ENCODE peak calls at places on chromosome 22, in four cellular contexts. One of them, this sample, is unnamed.

GRCh38 chr22:23305321-23305910 is 125.1 kb downstream of the BCR start:
- DNase-seq in effector memory CD4-positive, alpha-beta T cell: no peak
- DNase-seq in COR-L47: no peak
- DNase-seq in A673: no peak
- DNase-seq in this sample: no peak

GRCh38 chr22:24555160-24555495 is 190 bp upstream of the GUCD1 start:
- DNase-seq in effector memory CD4-positive, alpha-beta T cell: peak
- DNase-seq in COR-L47: peak
- DNase-seq in A673: peak
- DNase-seq in this sample: peak

GRCh38 chr22:24146791-24147353 is 34.4 kb upstream of the SUSD2 start:
- DNase-seq in effector memory CD4-positive, alpha-beta T cell: no peak
- DNase-seq in COR-L47: no peak
- DNase-seq in A673: peak
- DNase-seq in this sample: no peak

GRCh38 chr22:28899199-28899853 is 16.0 kb downstream of the ZNRF3 start:
- DNase-seq in effector memory CD4-positive, alpha-beta T cell: no peak
- DNase-seq in COR-L47: no peak
- DNase-seq in A673: peak
- DNase-seq in this sample: no peak

GRCh38 chr22:50027639-50028537 is 15.3 kb upstream of the IL17REL start:
- DNase-seq in effector memory CD4-positive, alpha-beta T cell: no peak
- DNase-seq in COR-L47: no peak
- DNase-seq in A673: no peak
- DNase-seq in this sample: no peak

GRCh38 chr22:47563406-47564157 is 801.1 kb downstream of the TBC1D22A start:
- DNase-seq in effector memory CD4-positive, alpha-beta T cell: no peak
- DNase-seq in COR-L47: no peak
- DNase-seq in A673: no peak
- DNase-seq in this sample: no peak

GRCh38 chr22:39405346-39406085 is 5.9 kb downstream of the TAB1 start:
- DNase-seq in effector memory CD4-positive, alpha-beta T cell: no peak
- DNase-seq in COR-L47: no peak
- DNase-seq in A673: peak
- DNase-seq in this sample: no peak

GRCh38 chr22:27635852-27636251 is 165.7 kb downstream of the MN1 start:
- DNase-seq in effector memory CD4-positive, alpha-beta T cell: no peak
- DNase-seq in COR-L47: no peak
- DNase-seq in A673: no peak
- DNase-seq in this sample: no peak

GRCh38 chr22:39717099-39717498 is 146.5 kb downstream of the CACNA1I start:
- DNase-seq in effector memory CD4-positive, alpha-beta T cell: no peak
- DNase-seq in COR-L47: no peak
- DNase-seq in A673: no peak
- DNase-seq in this sample: no peak

GRCh38 chr22:35882226-35883027 is 146.2 kb downstream of the RBFOX2 start:
- DNase-seq in effector memory CD4-positive, alpha-beta T cell: no peak
- DNase-seq in COR-L47: no peak
- DNase-seq in A673: peak
- DNase-seq in this sample: no peak

GRCh38 chr22:23520875-23521441 is 59.1 kb downstream of the IGLL1 start:
- DNase-seq in effector memory CD4-positive, alpha-beta T cell: no peak
- DNase-seq in COR-L47: peak
- DNase-seq in A673: peak
- DNase-seq in this sample: no peak

GRCh38 chr22:43535336-43535735 is 123.5 kb downstream of the MPPED1 start:
- DNase-seq in effector memory CD4-positive, alpha-beta T cell: no peak
- DNase-seq in COR-L47: no peak
- DNase-seq in A673: no peak
- DNase-seq in this sample: peak

GRCh38 chr22:50270302-50271010 is at the start of gene MAPK11:
- DNase-seq in effector memory CD4-positive, alpha-beta T cell: peak
- DNase-seq in COR-L47: peak
- DNase-seq in A673: peak
- DNase-seq in this sample: peak

GRCh38 chr22:41197808-41198585 is 7.1 kb upstream of the L3MBTL2 start:
- DNase-seq in effector memory CD4-positive, alpha-beta T cell: peak
- DNase-seq in COR-L47: peak
- DNase-seq in A673: peak
- DNase-seq in this sample: no peak

GRCh38 chr22:44365196-44365802 is 52.5 kb upstream of the SHISAL1 start:
- DNase-seq in effector memory CD4-positive, alpha-beta T cell: no peak
- DNase-seq in COR-L47: no peak
- DNase-seq in A673: no peak
- DNase-seq in this sample: no peak

GRCh38 chr22:29268511-29269229 is 602 bp downstream of the EWSR1 start:
- DNase-seq in effector memory CD4-positive, alpha-beta T cell: peak
- DNase-seq in COR-L47: peak
- DNase-seq in A673: peak
- DNase-seq in this sample: no peak

GRCh38 chr22:38081941-38082828 is 1.8 kb downstream of the SLC16A8 start:
- DNase-seq in effector memory CD4-positive, alpha-beta T cell: no peak
- DNase-seq in COR-L47: no peak
- DNase-seq in A673: no peak
- DNase-seq in this sample: no peak

GRCh38 chr22:49966716-49967332 is 6.3 kb downstream of the PIM3 start:
- DNase-seq in effector memory CD4-positive, alpha-beta T cell: no peak
- DNase-seq in COR-L47: no peak
- DNase-seq in A673: no peak
- DNase-seq in this sample: peak

GRCh38 chr22:35868938-35869337 is 151.3 kb downstream of the APOL5 start:
- DNase-seq in effector memory CD4-positive, alpha-beta T cell: no peak
- DNase-seq in COR-L47: no peak
- DNase-seq in A673: no peak
- DNase-seq in this sample: no peak

GRCh38 chr22:49290286-49290685 is 537.4 kb downstream of the BRD1 start:
- DNase-seq in effector memory CD4-positive, alpha-beta T cell: no peak
- DNase-seq in COR-L47: no peak
- DNase-seq in A673: no peak
- DNase-seq in this sample: peak

GRCh38 chr22:44380716-44381500 is 68.2 kb upstream of the SHISAL1 start:
- DNase-seq in effector memory CD4-positive, alpha-beta T cell: no peak
- DNase-seq in COR-L47: peak
- DNase-seq in A673: no peak
- DNase-seq in this sample: no peak

GRCh38 chr22:31605851-31606585 is 56.0 kb downstream of the PISD start:
- DNase-seq in effector memory CD4-positive, alpha-beta T cell: no peak
- DNase-seq in COR-L47: no peak
- DNase-seq in A673: no peak
- DNase-seq in this sample: no peak

GRCh38 chr22:29308148-29308790 is 1.8 kb downstream of the GAS2L1 start:
- DNase-seq in effector memory CD4-positive, alpha-beta T cell: no peak
- DNase-seq in COR-L47: no peak
- DNase-seq in A673: no peak
- DNase-seq in this sample: peak

GRCh38 chr22:32781695-32782094 is 19.8 kb upstream of the TIMP3 start:
- DNase-seq in effector memory CD4-positive, alpha-beta T cell: no peak
- DNase-seq in COR-L47: no peak
- DNase-seq in A673: no peak
- DNase-seq in this sample: no peak

GRCh38 chr22:22714600-22715361 is 70.4 kb downstream of the GGTLC2 start:
- DNase-seq in effector memory CD4-positive, alpha-beta T cell: no peak
- DNase-seq in COR-L47: no peak
- DNase-seq in A673: no peak
- DNase-seq in this sample: no peak

GRCh38 chr22:27125539-27125938 is 468.2 kb downstream of the MIAT start:
- DNase-seq in effector memory CD4-positive, alpha-beta T cell: no peak
- DNase-seq in COR-L47: no peak
- DNase-seq in A673: no peak
- DNase-seq in this sample: no peak

GRCh38 chr22:39179841-39180335 is 27.4 kb upstream of the CBX7 start:
- DNase-seq in effector memory CD4-positive, alpha-beta T cell: no peak
- DNase-seq in COR-L47: no peak
- DNase-seq in A673: no peak
- DNase-seq in this sample: no peak

GRCh38 chr22:39482768-39483167 is 19.3 kb upstream of the MIEF1 start:
- DNase-seq in effector memory CD4-positive, alpha-beta T cell: no peak
- DNase-seq in COR-L47: no peak
- DNase-seq in A673: no peak
- DNase-seq in this sample: no peak

GRCh38 chr22:23787910-23788309 is 1.1 kb downstream of the SMARCB1 start:
- DNase-seq in effector memory CD4-positive, alpha-beta T cell: no peak
- DNase-seq in COR-L47: no peak
- DNase-seq in A673: no peak
- DNase-seq in this sample: no peak

GRCh38 chr22:26669060-26669481 is 11.7 kb downstream of the MIAT start:
- DNase-seq in effector memory CD4-positive, alpha-beta T cell: no peak
- DNase-seq in COR-L47: no peak
- DNase-seq in A673: peak
- DNase-seq in this sample: no peak

GRCh38 chr22:36162127-36163034 is 1.8 kb upstream of the APOL3 start:
- DNase-seq in effector memory CD4-positive, alpha-beta T cell: peak
- DNase-seq in COR-L47: no peak
- DNase-seq in A673: no peak
- DNase-seq in this sample: peak

GRCh38 chr22:41184679-41185078 is 20.4 kb upstream of the L3MBTL2 start:
- DNase-seq in effector memory CD4-positive, alpha-beta T cell: no peak
- DNase-seq in COR-L47: no peak
- DNase-seq in A673: no peak
- DNase-seq in this sample: no peak

GRCh38 chr22:22082960-22083359 is 100.4 kb upstream of the TOP3B start:
- DNase-seq in effector memory CD4-positive, alpha-beta T cell: no peak
- DNase-seq in COR-L47: no peak
- DNase-seq in A673: no peak
- DNase-seq in this sample: no peak

GRCh38 chr22:22593964-22594656 is 35.0 kb upstream of the PRAME start:
- DNase-seq in effector memory CD4-positive, alpha-beta T cell: peak
- DNase-seq in COR-L47: no peak
- DNase-seq in A673: peak
- DNase-seq in this sample: peak